ENCODE peak calls at places on chromosomes 6 and 20, in eight cellular contexts. A is astrocyte, C is keratinocyte, P is breast epithelium, M is psoas muscle, K is K562, O is adrenal gland, Z is aorta. H is an unnamed sample.

GRCh38 chr20:23302801-23303200 is 47.8 kb upstream of the NXT1 start:
- DNase-seq in M (no peak), Z (no peak), C (no peak), O (no peak), K (no peak), A (no peak), P (no peak), H (no peak)

GRCh38 chr6:11007715-11008608 is 36.1 kb downstream of the ELOVL2 start:
- DNase-seq in O (no peak), K (no peak), M (no peak), Z (no peak), C (no peak), P (no peak), A (peak; percentile 70), H (no peak)

GRCh38 chr6:112563368-112563767 is 216.2 kb downstream of the RFPL4B start:
- DNase-seq in A (peak; percentile 91), M (no peak), P (no peak), Z (no peak), K (no peak), C (no peak), O (no peak), H (peak; percentile 64)

GRCh38 chr6:42222450-42222849 is 4.8 kb upstream of the MRPS10 start:
- DNase-seq in P (no peak), O (no peak), M (no peak), C (no peak), Z (no peak), A (no peak), K (no peak), H (no peak)

GRCh38 chr6:159455700-159456274 is 237.3 kb downstream of the SOD2 start:
- DNase-seq in K (no peak), Z (no peak), M (no peak), P (no peak), O (no peak), A (no peak), C (no peak), H (no peak)

GRCh38 chr20:50559149-50559548 is 49.0 kb downstream of the PTPN1 start:
- DNase-seq in C (no peak), O (no peak), Z (no peak), M (no peak), A (no peak), K (no peak), P (no peak), H (no peak)

GRCh38 chr20:35988910-35989463 is 20.6 kb downstream of the CNBD2 start:
- DNase-seq in Z (no peak), K (no peak), O (no peak), P (no peak), M (no peak), C (no peak), A (no peak), H (no peak)

GRCh38 chr6:34912715-34913464 is 23.8 kb downstream of the ANKS1A start:
- DNase-seq in A (peak; percentile 87), O (no peak), Z (no peak), C (no peak), P (no peak), M (no peak), K (no peak), H (no peak)

GRCh38 chr6:5093231-5094015 is 8.3 kb downstream of the PPP1R3G start:
- DNase-seq in K (no peak), C (no peak), O (no peak), P (no peak), Z (no peak), M (no peak), A (no peak), H (no peak)

GRCh38 chr6:138103876-138104275 is 3.3 kb downstream of the PERP start:
- DNase-seq in M (no peak), K (no peak), C (no peak), Z (no peak), O (no peak), P (no peak), A (no peak), H (no peak)

GRCh38 chr6:148055410-148055809 is 287.2 kb upstream of the SASH1 start:
- DNase-seq in A (no peak), M (no peak), O (no peak), P (no peak), C (no peak), K (no peak), Z (no peak), H (no peak)

GRCh38 chr6:127858992-127859391 is 41.9 kb downstream of the THEMIS start:
- DNase-seq in K (no peak), A (no peak), P (no peak), O (no peak), Z (no peak), M (no peak), C (no peak), H (no peak)

GRCh38 chr20:9359561-9360308 is 154.7 kb upstream of the LAMP5 start:
- DNase-seq in K (no peak), Z (peak; percentile 51), M (peak; percentile 26), A (peak; percentile 43), P (no peak), O (peak; percentile 29), C (no peak), H (peak; percentile 62)

GRCh38 chr6:118893095-118893881 is 664 bp upstream of the ASF1A start:
- DNase-seq in C (no peak), A (peak; percentile 60), Z (peak; percentile 58), M (no peak), K (peak; percentile 17), O (peak; percentile 39), P (peak; percentile 34), H (peak; percentile 29)

GRCh38 chr20:44549123-44549522 is 27.3 kb upstream of the SERINC3 start:
- DNase-seq in M (no peak), Z (no peak), O (no peak), P (no peak), A (no peak), K (no peak), C (no peak), H (no peak)

GRCh38 chr20:44552950-44553908 is 29.1 kb upstream of the PKIG start:
- DNase-seq in O (no peak), M (no peak), K (no peak), C (no peak), P (no peak), A (peak; percentile 90), Z (no peak), H (no peak)

GRCh38 chr20:44552039-44552438 is 30.2 kb upstream of the SERINC3 start:
- DNase-seq in K (no peak), M (no peak), Z (no peak), P (no peak), C (no peak), O (no peak), A (no peak), H (no peak)

GRCh38 chr20:44548171-44548678 is 26.4 kb upstream of the SERINC3 start:
- DNase-seq in K (no peak), C (no peak), A (no peak), Z (no peak), P (no peak), M (no peak), O (no peak), H (no peak)

GRCh38 chr20:44552568-44552949 is 29.8 kb upstream of the PKIG start:
- DNase-seq in Z (no peak), A (no peak), P (no peak), C (no peak), K (no peak), M (no peak), O (no peak), H (no peak)
- H3K4me1 ChIP-seq in Z (no peaks in the 10 kb centered on the region), A (peaks cover 25% of the 10 kb centered on the region), P (no peaks in the 10 kb centered on the region), C (peaks cover 11% of the 10 kb centered on the region), K (peaks cover 31% of the 10 kb centered on the region), M (peaks cover 50% of the 10 kb centered on the region), O (peaks cover 59% of the 10 kb centered on the region), H (peaks cover 6% of the 10 kb centered on the region)

GRCh38 chr6:156779206-156780116 is 2.3 kb downstream of the ARID1B start:
- DNase-seq in Z (peak; percentile 75), P (peak; percentile 34), A (no peak), O (peak; percentile 66), M (peak; percentile 64), K (peak; percentile 64), C (no peak), H (peak; percentile 39)
- H3K9me3 ChIP-seq in Z (no peaks in the 10 kb centered on the region), P (no peaks in the 10 kb centered on the region), A (no peaks in the 10 kb centered on the region), O (no peaks in the 10 kb centered on the region), M (no peaks in the 10 kb centered on the region), K (no peaks in the 10 kb centered on the region), C (no peaks in the 10 kb centered on the region), H (no peaks in the 10 kb centered on the region)

DNA sequence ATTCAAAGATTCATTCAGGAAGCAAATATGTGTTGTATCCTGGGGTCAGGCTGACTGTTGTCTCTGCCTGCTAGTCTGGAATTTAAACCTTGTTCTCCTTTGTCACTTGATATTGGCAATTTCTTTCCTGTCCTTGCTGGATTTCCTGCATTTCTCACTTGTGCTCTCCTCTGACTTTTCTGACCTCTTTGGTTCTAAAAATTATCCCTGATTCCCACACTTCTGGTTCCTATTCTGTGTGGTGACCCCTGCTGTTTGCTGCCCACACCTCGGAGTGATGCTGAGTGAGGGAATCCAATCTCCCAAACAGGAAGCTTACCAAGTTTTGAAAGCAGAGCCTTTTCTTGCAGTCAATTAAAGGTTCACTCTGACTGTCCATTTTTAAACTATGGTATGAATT is 345.3 kb downstream of the CDKAL1 start:
- DNase-seq in A (no peak), K (no peak), C (no peak), O (no peak), Z (no peak), M (no peak), P (no peak), H (no peak)
- H3K4me1 ChIP-seq in A (peaks cover 32% of the 10 kb centered on the region), K (no peaks in the 10 kb centered on the region), C (peaks cover 24% of the 10 kb centered on the region), O (peaks cover 12% of the 10 kb centered on the region), Z (no peaks in the 10 kb centered on the region), M (peaks cover 4% of the 10 kb centered on the region), P (peaks cover 6% of the 10 kb centered on the region), H (peaks cover 4% of the 10 kb centered on the region)

GRCh38 chr6:166281104-166281503 is 27.1 kb downstream of the PRR18 start:
- DNase-seq in K (no peak), C (no peak), P (no peak), Z (no peak), A (no peak), O (no peak), M (no peak), H (no peak)

GRCh38 chr6:166282394-166283032 is 25.7 kb downstream of the PRR18 start:
- DNase-seq in P (no peak), C (no peak), A (no peak), Z (no peak), K (no peak), O (no peak), M (no peak), H (no peak)

GRCh38 chr6:166284640-166285039 is 23.6 kb downstream of the PRR18 start:
- DNase-seq in M (no peak), C (no peak), O (no peak), P (no peak), K (no peak), Z (no peak), A (no peak), H (no peak)

GRCh38 chr6:166289181-166290061 is 18.8 kb downstream of the PRR18 start:
- DNase-seq in A (no peak), Z (no peak), C (no peak), K (no peak), P (no peak), M (no peak), O (no peak), H (no peak)

DNA sequence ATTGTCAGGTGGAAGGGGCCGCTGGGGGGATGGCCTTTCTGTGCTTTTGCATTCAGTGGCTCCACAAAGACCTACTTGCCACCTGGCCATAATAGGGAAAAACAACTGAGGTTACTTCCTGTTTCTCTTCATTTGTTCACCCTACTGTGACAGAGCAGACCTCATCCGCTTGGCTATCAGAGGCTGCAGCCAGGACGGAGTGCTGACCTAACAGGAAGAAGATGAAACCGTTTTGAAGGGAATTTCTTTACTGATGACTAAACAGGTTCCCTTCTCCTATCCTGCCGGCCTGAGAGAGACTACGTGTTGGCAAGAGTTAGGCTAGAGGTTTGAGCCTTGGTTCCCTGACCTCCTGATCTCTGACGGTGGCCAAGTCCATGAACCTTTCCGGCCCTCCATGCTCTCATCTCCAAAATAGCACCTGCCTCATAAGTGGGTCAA is 21.3 kb downstream of the PRR18 start:
- DNase-seq in A (no peak), M (no peak), C (no peak), O (no peak), K (no peak), Z (no peak), P (no peak), H (no peak)
- H3K9me3 ChIP-seq in A (no peaks in the 10 kb centered on the region), M (no peaks in the 10 kb centered on the region), C (no peaks in the 10 kb centered on the region), O (no peaks in the 10 kb centered on the region), K (no peaks in the 10 kb centered on the region), Z (no peaks in the 10 kb centered on the region), P (no peaks in the 10 kb centered on the region), H (no peaks in the 10 kb centered on the region)